ENCODE peak calls at places on chromosomes 7 and 10, in ten cellular contexts. Q, R, L, C, A, V, G, E, I and B are unnamed samples.
A peak's percentile ranks its signal among the peaks of the same experiment; 100 is the strongest.

GRCh38 chr7:106568680-106569499 is 92.1 kb downstream of the CCDC71L start:
- DNase-seq in C (no peak), I (no peak), R (peak; percentile 44), E (peak; percentile 77), L (no peak), V (peak; percentile 60), A (no peak), Q (peak; percentile 31), G (no peak), B (peak; percentile 28)

GRCh38 chr7:57348646-57349269 is 101.2 kb upstream of the ZNF716 start:
- DNase-seq in A (no peak), G (peak; percentile 90), I (no peak), Q (no peak), C (peak; percentile 29), R (no peak), V (no peak), L (no peak), E (no peak), B (no peak)

GRCh38 chr10:56586391-56586790 is 225.3 kb upstream of the ZWINT start:
- DNase-seq in Q (peak; percentile 8), I (no peak), G (no peak), R (no peak), V (no peak), E (no peak), A (no peak), C (no peak), L (no peak), B (no peak)

GRCh38 chr10:93579089-93579488 is 12.6 kb downstream of the FFAR4 start:
- DNase-seq in V (no peak), R (no peak), I (peak; percentile 41), L (no peak), C (no peak), G (no peak), Q (no peak), A (no peak), E (peak; percentile 90), B (no peak)

GRCh38 chr10:117546020-117546629 is 3.6 kb downstream of the EMX2 start:
- DNase-seq in V (no peak), C (no peak), A (no peak), E (no peak), L (no peak), R (no peak), I (no peak), G (no peak), Q (no peak), B (no peak)

GRCh38 chr10:7337431-7338171 is 73.2 kb downstream of the SFMBT2 start:
- DNase-seq in A (no peak), E (no peak), R (no peak), Q (no peak), I (no peak), C (no peak), G (no peak), L (no peak), V (no peak), B (no peak)

GRCh38 chr7:79534128-79534527 is 80.7 kb upstream of the MAGI2 start:
- DNase-seq in L (no peak), V (no peak), G (no peak), E (no peak), Q (no peak), I (no peak), R (no peak), A (no peak), C (no peak), B (no peak)

GRCh38 chr7:38934536-38934935 is 25.5 kb upstream of the VPS41 start:
- DNase-seq in Q (no peak), I (no peak), R (no peak), E (no peak), G (no peak), L (no peak), A (no peak), V (no peak), C (no peak), B (no peak)

GRCh38 chr7:30556854-30557644 is 37.6 kb upstream of the GARS1 start:
- DNase-seq in C (no peak), R (no peak), V (peak; percentile 60), E (peak; percentile 48), G (no peak), Q (peak; percentile 93), A (peak; percentile 86), I (no peak), L (no peak), B (peak; percentile 99)

GRCh38 chr7:71424166-71424803 is 292.3 kb downstream of the GALNT17 start:
- DNase-seq in Q (no peak), L (no peak), C (no peak), I (no peak), E (no peak), G (peak; percentile 35), A (no peak), R (no peak), V (no peak), B (no peak)

GRCh38 chr10:17213646-17214349 is 12.3 kb upstream of the TRDMT1 start:
- DNase-seq in G (no peak), I (no peak), R (no peak), E (no peak), L (no peak), Q (no peak), C (no peak), A (no peak), V (no peak), B (no peak)

GRCh38 chr7:17371656-17372524 is 73.4 kb downstream of the AHR start:
- DNase-seq in Q (no peak), E (peak; percentile 85), R (no peak), G (no peak), C (no peak), L (no peak), I (peak; percentile 96), V (no peak), A (no peak), B (no peak)

GRCh38 chr7:82559203-82559805 is 115.7 kb upstream of the CACNA2D1 start:
- DNase-seq in A (peak; percentile 91), C (no peak), I (peak; percentile 39), V (no peak), L (no peak), Q (peak; percentile 94), G (no peak), E (peak; percentile 21), R (peak; percentile 82), B (peak; percentile 93)

GRCh38 chr7:64893401-64893800 is 9.7 kb upstream of the ZNF273 start:
- DNase-seq in I (no peak), C (no peak), L (no peak), G (no peak), V (peak; percentile 10), E (no peak), R (no peak), A (no peak), Q (no peak), B (no peak)

GRCh38 chr7:47511698-47512370 is 70.1 kb downstream of the TNS3 start:
- DNase-seq in L (no peak), E (no peak), A (no peak), I (no peak), V (no peak), R (no peak), C (no peak), Q (no peak), G (no peak), B (no peak)

GRCh38 chr7:140876519-140877248 is 48.0 kb downstream of the BRAF start:
- DNase-seq in E (peak; percentile 6), R (no peak), I (peak; percentile 79), C (no peak), A (no peak), Q (no peak), G (no peak), L (no peak), V (no peak), B (no peak)

GRCh38 chr7:55420535-55420934 is 55.4 kb downstream of the LANCL2 start:
- DNase-seq in L (no peak), G (no peak), E (no peak), V (no peak), C (no peak), Q (no peak), I (no peak), A (no peak), R (peak; percentile 34), B (no peak)

GRCh38 chr7:125605241-125605640 is 675.6 kb upstream of the POT1 start:
- DNase-seq in G (no peak), C (no peak), I (peak; percentile 24), R (no peak), E (no peak), V (no peak), Q (no peak), L (no peak), A (no peak), B (no peak)

GRCh38 chr10:34916368-34916767 is 101.3 kb upstream of the PARD3 start:
- DNase-seq in R (no peak), Q (no peak), A (no peak), C (no peak), G (no peak), I (peak; percentile 50), V (no peak), E (peak; percentile 38), L (no peak), B (no peak)

GRCh38 chr10:119852822-119853221 is 19.8 kb downstream of the MCMBP start:
- DNase-seq in C (no peak), A (no peak), I (no peak), E (no peak), V (no peak), R (no peak), L (no peak), G (no peak), Q (no peak), B (no peak)

GRCh38 chr10:100008142-100008522 is 1.6 kb downstream of the DNMBP start:
- DNase-seq in L (no peak), G (no peak), I (peak; percentile 27), E (no peak), C (no peak), V (peak; percentile 23), A (no peak), R (no peak), Q (no peak), B (no peak)

GRCh38 chr10:92242910-92243671 is 47.8 kb downstream of the CPEB3 start:
- DNase-seq in E (peak; percentile 60), Q (peak; percentile 43), L (peak; percentile 11), G (peak; percentile 69), I (peak; percentile 72), R (peak; percentile 81), C (peak; percentile 31), V (peak; percentile 56), A (peak; percentile 79), B (peak; percentile 40)

GRCh38 chr7:27187702-27188665 is 3.0 kb upstream of the HOXA11 start:
- DNase-seq in C (no peak), G (no peak), A (no peak), L (no peak), I (no peak), R (no peak), E (no peak), Q (no peak), V (no peak), B (no peak)

GRCh38 chr10:70974920-70975319 is 86.6 kb upstream of the PCBD1 start:
- DNase-seq in R (no peak), G (no peak), A (no peak), I (no peak), V (no peak), L (no peak), C (no peak), Q (no peak), E (no peak), B (no peak)

GRCh38 chr7:1070544-1071342 is 17.2 kb upstream of the GPER1 start:
- DNase-seq in A (no peak), L (no peak), Q (no peak), C (no peak), G (no peak), E (no peak), R (no peak), V (no peak), I (no peak), B (no peak)

GRCh38 chr10:46557319-46558140 is 1.1 kb upstream of the GPRIN2 start:
- DNase-seq in G (peak; percentile 25), V (peak; percentile 25), A (peak; percentile 37), L (no peak), C (no peak), E (no peak), I (no peak), Q (no peak), R (peak; percentile 32), B (no peak)

GRCh38 chr7:11831727-11832495 is at the start of gene THSD7A:
- DNase-seq in A (no peak), E (peak; percentile 3), L (no peak), V (no peak), C (peak; percentile 18), R (peak; percentile 65), I (peak; percentile 39), G (peak; percentile 32), Q (peak; percentile 82), B (peak; percentile 65)

GRCh38 chr7:100485514-100485913 is 1.8 kb downstream of the NYAP1 start:
- DNase-seq in C (no peak), E (no peak), A (no peak), G (no peak), I (no peak), V (no peak), R (no peak), L (no peak), Q (no peak), B (no peak)